ENCODE peak calls at places on chromosome 14, in ten cellular contexts. R is activated CD4-positive, alpha-beta T cell treated with anti-CD3 and anti-CD28 coated beads for 36 hours; W is A172; K is anterior cingulate cortex; Z is A549; G is stimulated activated CD8-positive, alpha-beta memory T cell treated with anti-CD3 and anti-CD28 coated beads, Interleukin-12 subunit alpha, Interleukin-12 subunit beta, amount 100 ng/mL, for 1 hour; B is hypothalamus; L is caudate nucleus; M is glutamatergic neuron; J is activated naive CD4-positive, alpha-beta T cell treated with anti-CD3 and anti-CD28 coated beads, Interleukin-2, amount 10 ng/mL, durations not matched to agents 7 days and 5 days. E is an unnamed sample.

GRCh38 chr14:66979083-66979974 is 209.9 kb upstream of the GARIN2 start:
- DNase-seq in B (no peak), W (no peak), J (no peak), M (no peak), G (no peak), L (no peak), R (peak; percentile 17), Z (no peak), K (no peak), E (no peak)

GRCh38 chr14:22536853-22537338 is 52.1 kb downstream of the DAD1 start:
- DNase-seq in M (no peak), Z (peak; percentile 81), R (peak; percentile 94), L (peak; percentile 90), G (peak; percentile 72), K (peak; percentile 21), W (peak; percentile 91), B (no peak), J (peak; percentile 80), E (no peak)

GRCh38 chr14:74324945-74325361 is 22.2 kb upstream of the ABCD4 start:
- DNase-seq in W (peak; percentile 8), Z (peak; percentile 42), B (no peak), G (no peak), R (no peak), K (no peak), J (no peak), L (peak; percentile 8), M (no peak), E (no peak)

GRCh38 chr14:99736600-99737371 is 52.7 kb downstream of the CYP46A1 start:
- DNase-seq in Z (no peak), L (no peak), M (no peak), W (no peak), B (no peak), R (no peak), J (no peak), G (no peak), K (no peak), E (no peak)

GRCh38 chr14:93137864-93138263 is 22.1 kb upstream of the ITPK1 start:
- DNase-seq in R (no peak), J (no peak), G (no peak), Z (peak; percentile 48), B (no peak), L (no peak), K (no peak), M (peak; percentile 38), W (no peak), E (no peak)

GRCh38 chr14:69611264-69612013 is at the start of gene SUSD6:
- DNase-seq in J (peak; percentile 91), B (peak; percentile 95), W (peak; percentile 42), G (peak; percentile 76), L (peak; percentile 98), Z (peak; percentile 86), R (peak; percentile 95), M (peak; percentile 92), K (peak; percentile 91), E (peak; percentile 89)

GRCh38 chr14:33682746-33683145 is 268.1 kb downstream of the EGLN3 start:
- DNase-seq in W (peak; percentile 41), Z (no peak), G (no peak), B (peak; percentile 39), K (no peak), L (no peak), J (no peak), M (no peak), R (no peak), E (peak; percentile 10)

GRCh38 chr14:31320216-31320615 is 100.1 kb downstream of the HEATR5A start:
- DNase-seq in J (no peak), L (peak; percentile 38), B (peak; percentile 57), M (peak; percentile 15), K (no peak), R (no peak), Z (no peak), W (no peak), G (no peak), E (peak; percentile 35)

GRCh38 chr14:48703728-48704467 is 882.3 kb downstream of the RPS29 start:
- DNase-seq in J (no peak), M (no peak), B (no peak), L (no peak), W (no peak), K (peak; percentile 2), G (no peak), R (no peak), Z (no peak), E (no peak)

GRCh38 chr14:95480109-95480886 is 36.2 kb downstream of the SYNE3 start:
- DNase-seq in W (no peak), B (no peak), M (no peak), R (peak; percentile 66), L (no peak), G (no peak), J (no peak), Z (no peak), K (no peak), E (no peak)

GRCh38 chr14:93727039-93727740 is 61.1 kb downstream of the PRIMA1 start:
- DNase-seq in W (no peak), M (peak; percentile 50), Z (no peak), R (no peak), J (no peak), K (no peak), B (no peak), L (no peak), G (no peak), E (no peak)

GRCh38 chr14:104253223-104253822 is 114.9 kb downstream of the KIF26A start:
- DNase-seq in L (no peak), G (no peak), W (no peak), M (peak; percentile 11), J (no peak), Z (no peak), B (no peak), K (no peak), R (no peak), E (no peak)

GRCh38 chr14:53412819-53413664 is 259.9 kb upstream of the DDHD1 start:
- DNase-seq in B (no peak), R (no peak), Z (peak; percentile 19), G (no peak), K (no peak), W (no peak), M (peak; percentile 30), L (no peak), J (no peak), E (no peak)